ENCODE peak calls at places on chromosome 21, in ten cellular contexts. X is T-helper 2 cell, M is EL, G is SW 1271, O is NCI-H460, J is H4, D is GM13977, S is cardiac muscle cell, U is hepatocyte, T is nephron progenitor cell. Y is an unnamed sample.

GRCh38 chr21:29647353-29647781 is 292.4 kb downstream of the GRIK1 start:
- DNase-seq in D (no peak), X (no peak), S (peak), O (peak), U (peak), M (no peak), G (no peak), T (no peak), J (peak), Y (peak)

GRCh38 chr21:44463716-44464115 is 8.4 kb downstream of the LRRC3 start:
- DNase-seq in U (no peak), O (no peak), J (no peak), X (no peak), M (no peak), S (peak), T (peak), D (no peak), G (no peak), Y (no peak)

GRCh38 chr21:28485301-28486022 is 507.2 kb downstream of the LTN1 start:
- DNase-seq in T (no peak), X (no peak), U (no peak), D (no peak), S (peak), O (no peak), J (no peak), G (no peak), M (peak), Y (peak)

GRCh38 chr21:29477941-29478340 is 179.2 kb downstream of the BACH1 start:
- DNase-seq in S (peak), T (no peak), O (no peak), X (no peak), M (peak), D (no peak), G (no peak), U (no peak), J (peak), Y (peak)

GRCh38 chr21:43879348-43880110 is 14.5 kb downstream of the AGPAT3 start:
- DNase-seq in U (no peak), S (no peak), G (no peak), X (no peak), D (no peak), O (no peak), T (no peak), J (no peak), M (no peak), Y (no peak)

GRCh38 chr21:44757731-44758130 is 43.9 kb downstream of the UBE2G2 start:
- DNase-seq in X (no peak), D (no peak), G (no peak), J (no peak), U (no peak), O (no peak), T (no peak), M (no peak), S (no peak), Y (no peak)

GRCh38 chr21:30268608-30269197 is 14.0 kb downstream of the KRTAP24-1 start:
- DNase-seq in X (no peak), O (no peak), M (no peak), J (peak), U (peak), D (no peak), S (peak), T (no peak), G (no peak), Y (no peak)

GRCh38 chr21:38499296-38499695 is 1.0 kb upstream of the ERG start:
- DNase-seq in T (no peak), O (no peak), G (no peak), S (no peak), X (no peak), M (no peak), U (no peak), D (no peak), J (no peak), Y (no peak)

GRCh38 chr21:25313891-25314646 is 293.2 kb downstream of the MRPL39 start:
- DNase-seq in O (no peak), S (peak), U (no peak), M (peak), D (no peak), T (no peak), J (peak), X (no peak), G (peak), Y (peak)

GRCh38 chr21:46172863-46173528 is 11.3 kb downstream of the SPATC1L start:
- DNase-seq in M (no peak), O (no peak), D (no peak), J (no peak), T (no peak), X (no peak), U (peak), S (no peak), G (no peak), Y (no peak)

GRCh38 chr21:43004926-43005325 is 30.6 kb downstream of the PKNOX1 start:
- DNase-seq in J (no peak), S (no peak), G (no peak), X (no peak), D (no peak), O (no peak), U (no peak), M (no peak), T (no peak), Y (no peak)

GRCh38 chr21:38646213-38646837 is 148.0 kb upstream of the ERG start:
- DNase-seq in M (peak), G (no peak), S (peak), T (no peak), X (no peak), O (no peak), J (no peak), D (no peak), U (no peak), Y (peak)

Y was measured in astrocyte of the spinal cord.